ENCODE peak calls at places on chromosomes 13 and 19, in six cellular contexts. U is left ventricle myocardium inferior, S is heart right ventricle, X is astrocyte, H is prostate gland, V is body of pancreas. Q is an unnamed sample. For H3K9me3, the result is how much of the 10 kb centered on the place peaks cover.

GRCh38 chr19:4045597-4046361 is 20.9 kb downstream of the ZBTB7A start:
- DNase-seq in H (no peak), U (no peak), V (no peak), X (no peak), S (no peak), Q (no peak)

GRCh38 chr13:80305737-80306136 is 35.2 kb downstream of the SPRY2 start:
- DNase-seq in H (no peak), V (no peak), X (no peak), S (no peak), U (no peak), Q (peak)

GRCh38 chr19:5445667-5446066 is 9.6 kb upstream of the ZNRF4 start:
- DNase-seq in X (no peak), V (no peak), H (no peak), U (no peak), S (no peak), Q (no peak)

GRCh38 chr13:90261343-90261742 is 1086.1 kb upstream of the MIR17HG start:
- DNase-seq in V (no peak), U (no peak), H (no peak), X (no peak), S (no peak), Q (no peak)

GRCh38 chr13:20847298-20847697 is 55.2 kb downstream of the XPO4 start:
- DNase-seq in S (no peak), U (no peak), H (no peak), V (no peak), X (no peak), Q (peak)

GRCh38 chr13:102847272-102848234 is 1.7 kb downstream of the ERCC5 start:
- DNase-seq in H (no peak), S (no peak), V (no peak), X (peak), U (no peak), Q (peak)

GRCh38 chr19:3098141-3098514 is 4.0 kb downstream of the GNA11 start:
- DNase-seq in V (no peak), X (no peak), U (peak), H (no peak), S (peak), Q (no peak)

GRCh38 chr13:39263033-39263432 is 224.8 kb downstream of the NHLRC3 start:
- DNase-seq in V (peak), H (peak), X (no peak), U (no peak), S (peak), Q (peak)

GRCh38 chr19:56764296-56764695 is 76.2 kb downstream of the PEG3 start:
- DNase-seq in V (no peak), U (no peak), S (no peak), X (no peak), H (no peak), Q (no peak)

GRCh38 chr13:85812282-85812681 is 13.1 kb upstream of the SLITRK6 start:
- DNase-seq in V (no peak), X (no peak), S (no peak), H (no peak), U (no peak), Q (no peak)

GRCh38 chr13:93180376-93180966 is 46.1 kb upstream of the GPC6 start:
- DNase-seq in X (peak), H (no peak), V (no peak), S (no peak), U (no peak), Q (peak)

GRCh38 chr13:52001120-52001731 is 10.0 kb downstream of the ATP7B start:
- DNase-seq in H (no peak), S (no peak), X (peak), V (no peak), U (no peak), Q (peak)

GRCh38 chr19:19006213-19006612 is 27.1 kb downstream of the SUGP2 start:
- DNase-seq in V (no peak), X (no peak), H (peak), U (no peak), S (no peak), Q (no peak)

GRCh38 chr13:34335662-34336007 is 517.7 kb downstream of the RFC3 start:
- DNase-seq in U (no peak), X (no peak), V (peak), S (no peak), H (peak), Q (no peak)

GRCh38 chr19:38013913-38014575 is 107.0 kb downstream of the SIPA1L3 start:
- DNase-seq in V (no peak), S (no peak), X (no peak), U (no peak), H (no peak), Q (no peak)

GRCh38 chr13:110815471-110816204 is 99.2 kb downstream of the ANKRD10 start:
- DNase-seq in V (no peak), X (no peak), H (no peak), S (no peak), U (no peak), Q (no peak)

GRCh38 chr19:35657904-35658700 is 8.2 kb upstream of the UPK1A start:
- DNase-seq in U (no peak), V (no peak), X (no peak), H (no peak), S (no peak), Q (no peak)

GRCh38 chr19:42201489-42202289 is 15.8 kb downstream of the DEDD2 start:
- DNase-seq in H (no peak), V (peak), S (no peak), X (no peak), U (peak), Q (no peak)

DNA sequence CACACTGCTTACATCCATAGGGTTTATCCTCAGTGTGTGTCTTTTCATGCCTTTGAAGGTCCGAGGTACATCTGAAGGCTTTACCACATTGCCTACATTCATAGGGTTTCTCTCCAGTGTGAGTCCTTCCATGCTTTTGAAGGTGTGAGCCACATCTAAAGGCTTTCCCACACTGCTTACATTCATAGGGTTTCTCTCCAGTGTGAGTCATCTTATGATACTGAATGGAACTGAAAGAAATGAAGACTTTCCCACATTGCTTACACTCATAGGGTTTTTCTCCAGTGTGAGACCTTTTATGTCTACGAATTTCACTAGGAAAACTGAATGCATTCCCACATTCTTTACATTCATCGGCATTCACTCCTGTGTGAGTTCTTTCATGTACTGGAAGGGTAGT is 7.1 kb downstream of the ZNF20 start:
- DNase-seq in H (no peak), U (no peak), S (no peak), X (no peak), V (no peak), Q (no peak)
- H3K9me3 ChIP-seq in H (under half), U (under half), S (under half), X (under half), V (under half), Q (under half)

GRCh38 chr19:10767726-10768125 is 49.8 kb downstream of the DNM2 start:
- DNase-seq in U (no peak), H (no peak), X (no peak), S (no peak), V (no peak), Q (no peak)
- H3K27ac ChIP-seq in U (peak), H (no peak), X (no peak), S (peak), V (peak), Q (peak)

GRCh38 chr13:59533561-59534337 is 630.0 kb downstream of the DIAPH3 start:
- DNase-seq in V (no peak), U (no peak), X (peak), H (no peak), S (no peak), Q (no peak)

GRCh38 chr13:59534806-59535205 is 628.9 kb downstream of the DIAPH3 start:
- DNase-seq in V (no peak), H (no peak), S (no peak), X (no peak), U (no peak), Q (no peak)

GRCh38 chr13:59542303-59542702 is 621.4 kb downstream of the DIAPH3 start:
- DNase-seq in X (no peak), H (no peak), S (no peak), U (no peak), V (no peak), Q (no peak)

GRCh38 chr13:59538512-59538911 is 625.2 kb downstream of the DIAPH3 start:
- DNase-seq in S (no peak), U (no peak), V (no peak), X (no peak), H (no peak), Q (no peak)

GRCh38 chr13:59537500-59537899 is 626.2 kb downstream of the DIAPH3 start:
- DNase-seq in U (no peak), S (no peak), V (no peak), H (no peak), X (no peak), Q (no peak)
- H3K4me3 ChIP-seq in U (no peak), S (no peak), V (no peak), H (no peak), X (no peak), Q (no peak)

GRCh38 chr19:36719687-36720556 is 32.5 kb downstream of the ZNF567 start:
- DNase-seq in V (no peak), X (peak), H (no peak), S (no peak), U (no peak), Q (peak)
- H3K9me3 ChIP-seq in V (under half), X (half or more), H (under half), S (half or more), U (half or more), Q (under half)

DNA sequence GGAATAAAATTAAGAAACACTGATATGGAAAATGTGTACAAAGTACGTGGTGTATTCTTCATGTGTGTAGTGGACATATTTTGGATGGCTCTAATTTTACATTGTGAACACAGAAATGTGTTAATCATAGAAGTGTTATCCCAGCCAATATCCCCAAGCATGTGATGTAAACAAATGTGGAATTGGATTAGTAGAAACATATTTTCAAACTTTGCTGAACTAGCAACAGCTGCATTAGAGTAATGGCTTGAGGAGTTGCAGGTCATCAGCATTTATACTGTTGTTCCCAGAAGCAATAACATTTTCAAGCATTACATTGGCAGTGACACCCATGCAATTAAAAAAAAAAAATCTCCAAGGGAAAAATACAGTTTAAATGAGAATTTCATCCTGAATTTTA is 600.6 kb downstream of the SLITRK1 start:
- DNase-seq in H (no peak), S (no peak), X (no peak), V (no peak), U (no peak), Q (no peak)
- H3K27ac ChIP-seq in H (no peak), S (no peak), X (no peak), V (no peak), U (no peak), Q (no peak)

DNA sequence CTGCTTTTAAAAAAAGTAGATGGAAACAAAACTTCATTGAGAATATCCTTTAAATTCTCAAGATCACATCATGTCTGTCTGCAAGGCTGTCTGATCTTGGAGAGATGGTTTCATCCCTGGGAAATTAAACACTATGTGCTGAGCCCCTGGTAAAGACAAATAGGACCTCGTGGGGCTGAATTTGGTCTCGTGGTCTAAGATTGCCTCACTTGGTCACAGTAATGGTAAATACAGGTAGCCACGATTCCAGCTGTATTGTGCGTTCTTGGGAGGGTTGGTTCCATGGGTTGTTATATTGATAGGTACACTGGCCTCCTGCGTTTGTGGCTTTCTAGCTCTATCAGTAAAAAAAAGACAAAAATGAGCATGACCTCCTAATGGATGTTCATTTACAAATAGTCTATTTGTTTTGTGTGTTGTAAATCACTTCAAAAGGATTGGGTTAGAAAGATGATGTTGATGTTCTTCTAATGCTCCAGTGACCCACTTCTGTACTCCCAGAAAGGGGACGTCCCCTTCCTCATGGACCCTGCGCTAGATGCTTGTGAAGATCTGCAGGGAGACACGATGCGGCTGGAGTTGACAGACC is 1.7 kb downstream of the CEBPG start:
- DNase-seq in U (no peak), X (no peak), V (no peak), S (no peak), H (no peak), Q (no peak)
- H3K4me3 ChIP-seq in U (peak), X (peak), V (no peak), S (peak), H (no peak), Q (no peak)

DNA sequence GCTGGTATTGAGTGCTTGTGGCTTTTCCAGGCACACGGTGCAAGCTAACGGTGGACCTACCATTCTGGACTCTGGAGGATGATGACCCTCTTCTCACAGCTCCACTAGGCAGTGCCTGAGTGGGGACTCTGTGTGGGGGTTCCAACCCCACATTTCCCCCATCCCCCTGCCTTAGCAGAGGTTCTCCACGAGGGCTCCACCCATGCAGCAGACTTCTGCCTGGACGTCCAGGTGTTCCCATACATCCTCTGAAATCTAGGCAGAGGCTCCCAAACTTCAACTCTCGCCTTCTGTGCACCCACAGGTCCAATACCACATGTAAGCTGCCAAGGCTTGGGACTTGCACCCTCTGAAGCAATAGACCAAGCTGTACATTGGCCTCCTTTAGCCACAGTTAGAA is 25.3 kb upstream of the ZSCAN18 start:
- DNase-seq in X (no peak), V (no peak), H (no peak), S (no peak), U (no peak), Q (no peak)
- H3K9me3 ChIP-seq in X (half or more), V (under half), H (under half), S (half or more), U (half or more), Q (under half)

GRCh38 chr19:48770734-48771472 is 15.6 kb downstream of the FGF21 start:
- DNase-seq in X (no peak), U (no peak), H (no peak), S (no peak), V (no peak), Q (no peak)
- H3K27ac ChIP-seq in X (no peak), U (no peak), H (no peak), S (no peak), V (peak), Q (no peak)

DNA sequence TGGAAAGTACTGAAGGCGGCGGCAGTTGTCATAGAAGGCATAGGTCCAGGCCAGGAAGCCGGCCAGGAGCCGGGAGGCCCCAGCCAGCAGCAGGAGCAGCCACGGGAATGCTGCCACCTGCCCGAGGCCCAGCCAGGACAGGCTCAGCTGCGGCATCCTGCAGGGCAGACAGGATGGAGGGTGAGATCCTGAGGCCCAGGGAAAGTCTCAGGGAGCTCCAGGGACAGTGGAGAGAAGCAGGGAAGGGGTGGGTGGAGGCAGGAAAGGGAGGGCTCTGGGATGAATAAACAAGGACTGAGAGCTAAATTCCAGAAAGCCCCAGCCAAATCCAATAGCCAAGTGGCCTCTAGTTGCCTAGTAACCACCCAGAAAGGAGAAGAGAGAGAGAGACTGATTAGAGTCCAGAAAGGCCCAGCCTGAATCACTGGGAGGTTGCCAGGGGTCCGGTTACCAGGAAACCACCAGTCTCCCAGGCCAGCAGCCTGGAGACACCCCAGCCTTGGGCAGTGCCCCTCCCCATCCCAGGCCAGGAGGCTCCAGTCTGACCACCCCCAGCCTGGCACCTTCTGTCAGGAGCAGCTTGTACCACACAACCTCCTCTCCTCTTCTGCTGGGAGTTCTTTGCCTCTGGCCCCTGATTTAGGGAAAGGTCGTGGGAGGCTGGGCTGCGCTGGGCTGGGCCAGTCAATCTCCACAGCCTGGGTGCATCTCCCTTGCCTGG is 7.5 kb upstream of the OR10H5 start:
- DNase-seq in H (peak), S (peak), U (peak), X (no peak), V (peak), Q (peak)
- H3K4me3 ChIP-seq in H (no peak), S (peak), U (peak), X (no peak), V (no peak), Q (no peak)

GRCh38 chr19:52961981-52962380 is 700 bp downstream of the ZNF816 start:
- DNase-seq in S (no peak), V (no peak), H (no peak), U (no peak), X (no peak), Q (no peak)

GRCh38 chr19:52962394-52963228 is at the start of gene ZNF816:
- DNase-seq in S (peak), X (peak), U (peak), H (peak), V (peak), Q (peak)

GRCh38 chr19:52959613-52960295 is 2.9 kb downstream of the ZNF816 start:
- DNase-seq in V (no peak), X (no peak), H (no peak), S (no peak), U (no peak), Q (no peak)

GRCh38 chr19:52957591-52957990 is 5.1 kb downstream of the ZNF816 start:
- DNase-seq in S (no peak), X (no peak), H (no peak), U (no peak), V (no peak), Q (no peak)

GRCh38 chr19:52956917-52957316 is 5.8 kb downstream of the ZNF816 start:
- DNase-seq in S (no peak), V (no peak), X (no peak), U (no peak), H (no peak), Q (no peak)
- H3K9me3 ChIP-seq in S (under half), V (under half), X (under half), U (half or more), H (under half), Q (under half)

Q was measured in cardiac muscle cell.